ENCODE peak calls at places on chromosomes 3 and 15, in four cellular contexts. U, J, P and O are unnamed samples.

GRCh38 chr15:49946681-49947080 is 172.4 kb downstream of the ATP8B4 start:
- DNase-seq in P (no peak), J (no peak), U (no peak), O (peak)

GRCh38 chr15:71329509-71330260 is 214.4 kb downstream of the THSD4 start:
- DNase-seq in J (no peak), U (no peak), P (peak), O (peak)

GRCh38 chr15:38085931-38086562 is 151.6 kb downstream of the TMCO5A start:
- DNase-seq in J (no peak), P (peak), U (no peak), O (no peak)

GRCh38 chr3:42314411-42314810 is 48.4 kb upstream of the CCK start:
- DNase-seq in U (no peak), J (no peak), P (no peak), O (peak)

GRCh38 chr3:169562988-169563774 is 100.3 kb downstream of the MECOM start:
- DNase-seq in U (no peak), J (no peak), P (no peak), O (no peak)

GRCh38 chr3:50242778-50243551 is 7.0 kb downstream of the GNAI2 start:
- DNase-seq in J (no peak), U (no peak), P (peak), O (no peak)

GRCh38 chr15:98872777-98873176 is 134.8 kb downstream of the PGPEP1L start:
- DNase-seq in P (peak), U (no peak), J (no peak), O (peak)

GRCh38 chr15:29678504-29679034 is 143.7 kb downstream of the TJP1 start:
- DNase-seq in U (no peak), P (no peak), J (no peak), O (no peak)

GRCh38 chr3:122508135-122508914 is 6.4 kb downstream of the KPNA1 start:
- DNase-seq in J (no peak), P (no peak), U (no peak), O (no peak)

GRCh38 chr3:73546961-73547360 is 77.8 kb downstream of the PDZRN3 start:
- DNase-seq in P (peak), U (no peak), J (no peak), O (peak)

GRCh38 chr3:46997453-46998091 is 18.1 kb downstream of the NBEAL2 start:
- DNase-seq in J (no peak), U (no peak), P (no peak), O (no peak)

GRCh38 chr15:98611808-98612207 is 36.5 kb upstream of the IGF1R start:
- DNase-seq in P (no peak), J (no peak), U (no peak), O (no peak)

GRCh38 chr3:54746722-54747121 is 181.1 kb downstream of the LRTM1 start:
- DNase-seq in P (no peak), J (no peak), U (no peak), O (no peak)

GRCh38 chr15:49041406-49041805 is 4.8 kb downstream of the SECISBP2L start:
- DNase-seq in J (no peak), U (no peak), P (peak), O (peak)

GRCh38 chr15:25947336-25948080 is 84.4 kb upstream of the ATP10A start:
- DNase-seq in U (no peak), P (peak), J (no peak), O (no peak)

GRCh38 chr15:45199136-45199810 is 11.5 kb upstream of the SHF start:
- DNase-seq in U (no peak), P (peak), J (no peak), O (peak)

GRCh38 chr15:94576889-94577533 is 345.6 kb downstream of the MCTP2 start:
- DNase-seq in U (peak), P (peak), J (peak), O (peak)

GRCh38 chr15:88385078-88385700 is 82.0 kb downstream of the MRPL46 start:
- DNase-seq in J (no peak), U (no peak), P (peak), O (peak)

GRCh38 chr15:42737529-42738328 is 801 bp upstream of the CDAN1 start:
- DNase-seq in U (no peak), J (no peak), P (peak), O (peak)

GRCh38 chr15:52789601-52790165 is 453 bp downstream of the ONECUT1 start:
- DNase-seq in J (no peak), U (no peak), P (peak), O (no peak)

GRCh38 chr3:59783468-59783988 is 733.7 kb upstream of the CFAP20DC start:
- DNase-seq in J (no peak), U (peak), P (no peak), O (no peak)